ENCODE peak calls at places on chromosomes 7 and 10, in five cellular contexts. Y, L, W, B and P are unnamed samples.

GRCh38 chr7:16528520-16528919 is 1.9 kb downstream of the LRRC72 start:
- DNase-seq in Y (no peak), L (no peak), W (no peak), B (no peak), P (no peak)

GRCh38 chr7:16420649-16421332 is 547 bp downstream of the CRPPA start:
- DNase-seq in Y (peak; percentile 76), L (peak; percentile 77), W (peak; percentile 86), B (peak; percentile 85), P (peak; percentile 89)

GRCh38 chr7:157539521-157539920 is 202.7 kb downstream of the DNAJB6 start:
- DNase-seq in Y (no peak), L (no peak), W (no peak), B (no peak), P (peak; percentile 19)

GRCh38 chr7:140242057-140243031 is 65.6 kb upstream of the KDM7A start:
- DNase-seq in Y (no peak), L (peak; percentile 20), W (no peak), B (peak; percentile 74), P (no peak)

GRCh38 chr10:124522903-124523260 is 61.3 kb downstream of the LHPP start:
- DNase-seq in Y (no peak), L (peak; percentile 46), W (no peak), B (no peak), P (no peak)

GRCh38 chr10:114458955-114459354 is 54.7 kb upstream of the AFAP1L2 start:
- DNase-seq in Y (peak; percentile 40), L (peak; percentile 8), W (no peak), B (peak; percentile 51), P (no peak)

GRCh38 chr10:132195366-132196075 is 8.8 kb downstream of the DPYSL4 start:
- DNase-seq in Y (no peak), L (no peak), W (no peak), B (no peak), P (peak; percentile 35)

GRCh38 chr7:116525298-116525912 is 569 bp downstream of the CAV1 start:
- DNase-seq in Y (no peak), L (no peak), W (peak; percentile 49), B (peak; percentile 75), P (peak; percentile 84)

GRCh38 chr10:63929826-63930467 is 408.7 kb downstream of the REEP3 start:
- DNase-seq in Y (no peak), L (no peak), W (no peak), B (no peak), P (no peak)

GRCh38 chr10:46106410-46107255 is 60.6 kb upstream of the MSMB start:
- DNase-seq in Y (peak; percentile 61), L (peak; percentile 73), W (no peak), B (peak; percentile 66), P (peak; percentile 85)

GRCh38 chr7:24717694-24718320 is 39.5 kb downstream of the GSDME start:
- DNase-seq in Y (no peak), L (no peak), W (no peak), B (no peak), P (no peak)

GRCh38 chr10:91511549-91512330 is 101.6 kb downstream of the HECTD2 start:
- DNase-seq in Y (peak; percentile 8), L (no peak), W (no peak), B (no peak), P (no peak)

GRCh38 chr7:129613016-129613337 is 1.5 kb downstream of the NRF1 start:
- DNase-seq in Y (no peak), L (no peak), W (no peak), B (no peak), P (no peak)
- H3K4me1 ChIP-seq in Y (peaks cover 46% of the 10 kb centered on the region), L (peaks cover 69% of the 10 kb centered on the region), W (peaks cover 12% of the 10 kb centered on the region), B (peaks cover 58% of the 10 kb centered on the region), P (peaks cover 46% of the 10 kb centered on the region)

DNA sequence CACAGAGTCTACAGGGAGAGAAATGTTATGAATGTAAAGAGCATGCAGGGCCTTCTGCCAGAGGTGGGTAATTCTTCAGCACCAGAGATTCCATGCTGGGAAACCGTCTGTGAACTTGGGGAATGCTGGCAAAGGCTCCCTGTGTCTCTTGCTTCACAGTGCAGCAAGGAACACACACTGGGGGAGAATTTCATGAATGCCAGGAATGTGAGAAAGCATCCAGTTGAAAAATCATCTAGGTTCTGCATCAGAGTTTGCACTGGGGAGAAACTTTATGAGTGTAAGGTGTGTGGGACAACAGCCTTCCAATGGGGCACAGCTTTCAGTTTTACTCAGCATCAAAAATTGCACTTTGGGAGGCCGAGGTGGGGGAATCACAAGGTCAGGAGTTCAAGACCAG is 224.3 kb upstream of the IGFBP3 start:
- DNase-seq in Y (peak; percentile 66), L (peak; percentile 73), W (no peak), B (no peak), P (no peak)
- TF ChIP-seq EP300 in Y (peak; percentile 97), L (no peak), W (no peak), B (peak; percentile 34), P (no peak)

DNA sequence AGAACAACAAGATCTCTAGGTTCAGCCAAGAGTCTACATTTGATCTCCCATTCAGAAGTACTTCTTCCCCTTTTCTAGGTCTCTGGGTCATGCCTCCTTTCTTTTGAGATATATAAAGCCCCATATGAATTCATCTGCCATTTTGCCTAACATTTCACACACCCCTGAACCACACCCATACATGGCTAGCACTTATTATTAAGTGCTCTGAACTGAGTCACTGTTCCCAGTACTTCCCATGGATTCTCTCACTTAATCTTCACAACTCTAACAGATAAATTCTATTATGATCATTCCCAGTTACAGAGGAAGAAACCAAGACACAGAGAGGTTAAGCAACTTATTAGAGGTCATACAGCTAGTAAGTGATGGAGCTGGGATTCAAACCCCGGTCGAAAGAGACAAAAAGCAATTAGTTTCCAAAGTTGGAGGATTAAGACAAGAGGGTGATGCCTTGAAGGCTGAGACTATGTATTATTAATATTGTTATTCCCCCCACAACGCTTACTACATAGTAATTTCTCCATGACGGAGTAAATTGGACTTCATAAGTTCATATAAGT is 17.2 kb downstream of the MYOF start:
- DNase-seq in Y (no peak), L (no peak), W (no peak), B (no peak), P (no peak)
- H3K4me1 ChIP-seq in Y (peaks cover 93% of the 10 kb centered on the region), L (peaks cover 6% of the 10 kb centered on the region), W (peaks cover 6% of the 10 kb centered on the region), B (peaks cover 61% of the 10 kb centered on the region), P (peaks cover 90% of the 10 kb centered on the region)

DNA sequence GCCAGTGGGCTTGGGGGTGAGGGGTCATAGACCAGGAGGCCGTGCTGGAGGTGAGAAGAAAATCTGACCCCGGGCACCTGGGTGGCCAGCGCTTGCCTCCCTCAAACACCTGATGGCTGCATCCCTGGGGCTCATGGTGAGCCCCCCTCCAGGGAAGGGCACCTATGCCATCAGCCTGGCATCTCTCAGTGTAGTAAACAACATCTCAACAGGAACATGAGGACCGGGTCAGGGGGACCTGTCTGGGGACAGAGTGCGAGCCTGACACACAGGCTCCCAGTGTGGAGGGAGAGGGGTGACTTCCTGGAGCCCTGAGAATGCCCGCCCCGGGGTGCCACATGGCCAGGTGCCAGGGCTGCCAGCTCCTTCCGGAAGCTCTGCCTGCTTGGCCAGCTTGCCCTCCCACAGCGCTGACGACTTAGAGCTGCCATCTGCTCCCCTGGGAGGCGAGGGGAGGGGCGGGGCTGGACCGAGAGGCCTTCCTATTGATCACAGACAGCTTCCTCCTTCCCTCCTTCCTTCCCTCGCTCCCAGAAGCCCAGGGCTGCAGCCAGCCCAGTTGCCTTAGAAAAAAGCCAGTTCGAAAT is 12.3 kb downstream of the STX1A start:
- DNase-seq in Y (peak; percentile 87), L (no peak), W (no peak), B (peak; percentile 42), P (no peak)
- TF ChIP-seq EP300 in Y (peak; percentile 91), L (no peak), W (no peak), B (no peak), P (no peak)

GRCh38 chr7:83452256-83452655 is 196.7 kb downstream of the SEMA3E start:
- DNase-seq in Y (no peak), L (no peak), W (no peak), B (no peak), P (no peak)
- H3K4me1 ChIP-seq in Y (no peaks in the 10 kb centered on the region), L (no peaks in the 10 kb centered on the region), W (no peaks in the 10 kb centered on the region), B (no peaks in the 10 kb centered on the region), P (no peaks in the 10 kb centered on the region)

GRCh38 chr7:159015081-159015893 is 129.4 kb downstream of the VIPR2 start:
- DNase-seq in Y (peak; percentile 62), L (no peak), W (peak; percentile 90), B (peak; percentile 72), P (no peak)
- TF ChIP-seq EP300 in Y (peak; percentile 94), L (no peak), W (no peak), B (no peak), P (no peak)

GRCh38 chr7:2494191-2495130 is 18.3 kb upstream of the GRIFIN start:
- DNase-seq in Y (no peak), L (no peak), W (no peak), B (no peak), P (no peak)

GRCh38 chr7:2497500-2498336 is 21.5 kb upstream of the GRIFIN start:
- DNase-seq in Y (no peak), L (no peak), W (no peak), B (no peak), P (no peak)

GRCh38 chr7:2497065-2497464 is 20.9 kb upstream of the GRIFIN start:
- DNase-seq in Y (no peak), L (no peak), W (no peak), B (no peak), P (no peak)

GRCh38 chr7:2496375-2496774 is 20.2 kb upstream of the GRIFIN start:
- DNase-seq in Y (no peak), L (no peak), W (no peak), B (no peak), P (no peak)

DNA sequence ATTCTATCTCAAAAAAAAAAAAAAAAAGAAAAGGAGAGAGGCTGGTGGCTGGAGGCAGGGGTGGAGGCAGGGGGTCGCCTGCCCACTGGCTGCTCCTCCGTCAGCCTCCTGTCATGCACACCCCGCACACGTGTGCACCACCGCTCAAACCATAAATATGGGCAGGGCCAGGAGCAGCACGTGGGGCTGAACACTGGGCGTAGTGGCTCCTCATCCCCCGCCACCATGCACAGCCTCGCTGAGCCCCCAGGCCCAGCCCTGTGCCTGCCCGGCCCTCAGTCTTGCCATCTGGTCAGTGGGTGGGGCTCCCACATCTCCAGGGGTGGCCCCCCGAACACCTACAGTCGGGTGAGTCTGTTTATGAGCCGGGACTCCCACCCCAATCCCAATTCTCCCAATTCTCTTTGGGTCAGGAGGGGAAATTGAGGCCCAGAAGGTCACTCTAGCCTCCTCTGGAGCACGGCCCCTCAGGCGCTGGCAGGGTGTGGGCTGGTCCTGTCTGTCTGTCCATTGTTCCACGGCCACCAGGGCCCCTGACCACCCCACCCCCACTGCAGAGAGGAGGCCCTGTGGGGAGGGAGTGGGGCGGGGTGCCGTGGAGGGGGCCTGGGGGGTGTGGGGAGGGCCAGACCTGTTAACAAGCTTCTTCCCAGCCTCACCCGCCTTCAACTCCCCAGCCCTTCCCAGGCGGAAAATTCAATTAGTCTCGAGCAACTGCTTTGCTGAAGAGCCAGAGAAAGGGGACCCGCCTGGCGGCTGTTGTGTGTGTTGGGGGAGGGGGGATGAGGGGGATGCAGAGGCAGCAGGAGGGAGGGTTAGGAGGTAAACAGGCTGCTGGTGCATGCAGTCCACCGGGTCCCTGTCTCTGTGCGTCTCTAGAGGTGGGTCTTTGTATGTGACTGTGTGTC is 19.5 kb upstream of the GRIFIN start:
- DNase-seq in Y (no peak), L (no peak), W (no peak), B (no peak), P (no peak)
- H3K4me1 ChIP-seq in Y (no peaks in the 10 kb centered on the region), L (no peaks in the 10 kb centered on the region), W (peaks cover under 1% of the 10 kb centered on the region), B (peaks cover 18% of the 10 kb centered on the region), P (peaks cover 14% of the 10 kb centered on the region)